ENCODE peak calls at places on chromosomes 11 and 22, in six cellular contexts. D, E, H, V, Q and U are unnamed samples.

GRCh38 chr11:77475206-77475605 is 1.3 kb upstream of the PAK1 start:
- DNase-seq in Q (no peak), E (no peak), H (no peak), D (no peak), V (no peak), U (no peak)

GRCh38 chr11:86981777-86982540 is 26.8 kb upstream of the FZD4 start:
- DNase-seq in Q (no peak), V (no peak), E (no peak), H (no peak), D (no peak), U (no peak)

GRCh38 chr22:22123118-22123959 is 121.2 kb upstream of the VPREB1 start:
- DNase-seq in D (no peak), V (no peak), E (no peak), H (no peak), Q (no peak), U (no peak)

GRCh38 chr22:28674121-28674563 is 5.5 kb downstream of the TTC28 start:
- DNase-seq in H (peak; percentile 76), D (peak; percentile 71), E (peak; percentile 44), Q (no peak), V (no peak), U (peak; percentile 50)

GRCh38 chr11:43681543-43681942 is 1.0 kb downstream of the HSD17B12 start:
- DNase-seq in Q (no peak), D (peak; percentile 57), E (no peak), V (no peak), H (peak; percentile 12), U (peak; percentile 42)

GRCh38 chr22:30221121-30221992 is 25.2 kb downstream of the LIF start:
- DNase-seq in V (no peak), H (no peak), E (no peak), D (no peak), Q (no peak), U (no peak)

GRCh38 chr22:19820880-19821522 is 33.7 kb downstream of the GNB1L start:
- DNase-seq in E (no peak), Q (no peak), D (no peak), V (no peak), H (no peak), U (no peak)

GRCh38 chr11:30774451-30774850 is 188.3 kb upstream of the MPPED2 start:
- DNase-seq in Q (no peak), V (peak; percentile 43), D (no peak), E (no peak), H (no peak), U (no peak)

GRCh38 chr22:30941363-30941740 is 27.2 kb downstream of the MORC2 start:
- DNase-seq in E (no peak), Q (no peak), D (no peak), V (no peak), H (no peak), U (no peak)

GRCh38 chr11:28559497-28559896 is 451.3 kb downstream of the METTL15 start:
- DNase-seq in V (no peak), Q (no peak), D (peak; percentile 6), E (peak; percentile 64), H (no peak), U (no peak)